ENCODE peak calls at places on chromosomes 5 and 9, in six cellular contexts. M is fibroblast of lung, Q is brain microvascular endothelial cell, Y is RWPE1, N is tibial nerve, P is body of pancreas. W is an unnamed sample.

GRCh38 chr5:4019841-4020240 is 424.2 kb downstream of the IRX1 start:
- DNase-seq in N (no peak), Q (no peak), M (no peak), P (no peak), Y (no peak), W (no peak)

GRCh38 chr5:35651002-35651756 is 33.5 kb downstream of the SPEF2 start:
- DNase-seq in Y (peak), Q (peak), N (no peak), P (peak), M (peak), W (peak)

GRCh38 chr9:9299134-9299533 is 1313.7 kb downstream of the PTPRD start:
- DNase-seq in M (no peak), Y (no peak), N (no peak), Q (no peak), P (no peak), W (no peak)

GRCh38 chr5:43852276-43852675 is 249.3 kb downstream of the NNT start:
- DNase-seq in Y (no peak), N (no peak), Q (no peak), P (no peak), M (no peak), W (no peak)

GRCh38 chr5:83306572-83307241 is 164.8 kb upstream of the VCAN start:
- DNase-seq in M (peak), N (peak), P (peak), Q (peak), Y (peak), W (peak)

GRCh38 chr5:159203351-159203750 is 6.0 kb downstream of the RNF145 start:
- DNase-seq in Y (no peak), Q (no peak), N (no peak), M (no peak), P (no peak), W (no peak)

GRCh38 chr5:87081511-87082372 is 185.9 kb upstream of the RASA1 start:
- DNase-seq in M (no peak), Y (no peak), N (no peak), Q (no peak), P (no peak), W (peak)

GRCh38 chr5:139251281-139251687 is 42.3 kb upstream of the MATR3 start:
- DNase-seq in P (no peak), Y (no peak), M (no peak), N (no peak), Q (no peak), W (no peak)

GRCh38 chr5:173919443-173919842 is 31.3 kb downstream of the CPEB4 start:
- DNase-seq in M (no peak), Q (peak), Y (no peak), N (no peak), P (no peak), W (no peak)

GRCh38 chr9:127974002-127974768 is 6.6 kb downstream of the EEIG1 start:
- DNase-seq in Q (no peak), N (no peak), Y (no peak), M (no peak), P (peak), W (no peak)

GRCh38 chr5:133365326-133365725 is 247.0 kb downstream of the FSTL4 start:
- DNase-seq in Q (no peak), P (no peak), N (no peak), Y (no peak), M (no peak), W (no peak)

GRCh38 chr9:6680797-6681146 is 35.2 kb upstream of the GLDC start:
- DNase-seq in P (peak), M (peak), Q (no peak), N (peak), Y (peak), W (peak)

GRCh38 chr9:109467936-109468335 is 30.2 kb downstream of the PTPN3 start:
- DNase-seq in Q (no peak), N (no peak), M (no peak), Y (no peak), P (no peak), W (no peak)

GRCh38 chr5:37777472-37778135 is 62.2 kb downstream of the GDNF start:
- DNase-seq in Q (peak), Y (no peak), P (no peak), M (peak), N (no peak), W (peak)

GRCh38 chr5:178247481-178248456 is 15.2 kb upstream of the PHYKPL start:
- DNase-seq in M (no peak), N (no peak), Q (no peak), P (no peak), Y (no peak), W (no peak)

GRCh38 chr5:142977363-142978051 is 207.3 kb downstream of the ARHGAP26 start:
- DNase-seq in P (no peak), M (peak), Q (peak), Y (peak), N (no peak), W (no peak)

GRCh38 chr9:121649476-121650219 is 1.8 kb upstream of the DAB2IP start:
- DNase-seq in N (no peak), Y (no peak), Q (no peak), P (no peak), M (no peak), W (no peak)

GRCh38 chr5:176716320-176716719 is 69.0 kb downstream of the TSPAN17 start:
- DNase-seq in Q (peak), P (no peak), Y (peak), N (no peak), M (peak), W (no peak)

GRCh38 chr9:27350382-27350781 is 53.4 kb upstream of the EQTN start:
- DNase-seq in N (no peak), Q (no peak), P (no peak), Y (no peak), M (no peak), W (no peak)

GRCh38 chr5:8981496-8981895 is 564.4 kb downstream of the SEMA5A start:
- DNase-seq in Y (no peak), M (peak), P (no peak), N (no peak), Q (peak), W (no peak)

GRCh38 chr9:95138474-95138873 is 179.0 kb downstream of the FANCC start:
- DNase-seq in Y (peak), M (no peak), P (peak), Q (no peak), N (no peak), W (no peak)

GRCh38 chr5:107466233-107466769 is 204.4 kb downstream of the EFNA5 start:
- DNase-seq in N (no peak), Y (peak), M (peak), P (peak), Q (peak), W (no peak)

GRCh38 chr5:156913719-156914370 is 49.2 kb downstream of the TIMD4 start:
- DNase-seq in Y (no peak), N (no peak), Q (no peak), M (no peak), P (no peak), W (no peak)

W was measured in stomach.